ENCODE peak calls at places on chromosomes 4 and X, in seven cellular contexts. One of them, this sample, is unnamed.

GRCh38 chrX:53637479-53637878 is 49.0 kb downstream of the HUWE1 start:
- DNase-seq in amygdala: no peak
- DNase-seq in lower leg skin: no peak
- DNase-seq in heart right ventricle: no peak
- DNase-seq in posterior vena cava: no peak
- DNase-seq in hippocampal formation: no peak
- DNase-seq in cardiac muscle cell: no peak
- DNase-seq in this sample: no peak

GRCh38 chrX:139483721-139484120 is 46.8 kb upstream of the F9 start:
- DNase-seq in amygdala: no peak
- DNase-seq in lower leg skin: no peak
- DNase-seq in heart right ventricle: no peak
- DNase-seq in posterior vena cava: no peak
- DNase-seq in hippocampal formation: no peak
- DNase-seq in cardiac muscle cell: no peak
- DNase-seq in this sample: no peak

GRCh38 chr4:155012469-155012868 is 196.0 kb upstream of the NPY2R start:
- DNase-seq in amygdala: no peak
- DNase-seq in lower leg skin: no peak
- DNase-seq in heart right ventricle: no peak
- DNase-seq in posterior vena cava: no peak
- DNase-seq in hippocampal formation: no peak
- DNase-seq in cardiac muscle cell: no peak
- DNase-seq in this sample: no peak

GRCh38 chrX:123860506-123860840 is 620 bp downstream of the XIAP start:
- DNase-seq in amygdala: no peak
- DNase-seq in lower leg skin: no peak
- DNase-seq in heart right ventricle: no peak
- DNase-seq in posterior vena cava: no peak
- DNase-seq in hippocampal formation: no peak
- DNase-seq in cardiac muscle cell: no peak
- DNase-seq in this sample: no peak

GRCh38 chrX:101619336-101619735 is 1.5 kb upstream of the ARMCX6 start:
- DNase-seq in amygdala: no peak
- DNase-seq in lower leg skin: no peak
- DNase-seq in heart right ventricle: no peak
- DNase-seq in posterior vena cava: no peak
- DNase-seq in hippocampal formation: no peak
- DNase-seq in cardiac muscle cell: peak
- DNase-seq in this sample: no peak

GRCh38 chr4:126907389-126907788 is 725.4 kb upstream of the INTU start:
- DNase-seq in amygdala: no peak
- DNase-seq in lower leg skin: no peak
- DNase-seq in heart right ventricle: no peak
- DNase-seq in posterior vena cava: no peak
- DNase-seq in hippocampal formation: no peak
- DNase-seq in cardiac muscle cell: no peak
- DNase-seq in this sample: no peak

GRCh38 chrX:45669715-45670360 is 469.2 kb upstream of the DIPK2B start:
- DNase-seq in amygdala: no peak
- DNase-seq in lower leg skin: no peak
- DNase-seq in heart right ventricle: no peak
- DNase-seq in posterior vena cava: no peak
- DNase-seq in hippocampal formation: no peak
- DNase-seq in cardiac muscle cell: no peak
- DNase-seq in this sample: no peak

GRCh38 chr4:337143-337931 is at the start of gene ZNF141:
- DNase-seq in amygdala: peak
- DNase-seq in lower leg skin: peak
- DNase-seq in heart right ventricle: peak
- DNase-seq in posterior vena cava: peak
- DNase-seq in hippocampal formation: peak
- DNase-seq in cardiac muscle cell: peak
- DNase-seq in this sample: peak

GRCh38 chrX:42934020-42934701 is 156.2 kb upstream of the PPP1R2C start:
- DNase-seq in amygdala: no peak
- DNase-seq in lower leg skin: no peak
- DNase-seq in heart right ventricle: no peak
- DNase-seq in posterior vena cava: no peak
- DNase-seq in hippocampal formation: no peak
- DNase-seq in cardiac muscle cell: no peak
- DNase-seq in this sample: no peak

GRCh38 chrX:56728752-56729151 is 291 bp upstream of the NBDY start:
- DNase-seq in amygdala: no peak
- DNase-seq in lower leg skin: no peak
- DNase-seq in heart right ventricle: no peak
- DNase-seq in posterior vena cava: no peak
- DNase-seq in hippocampal formation: no peak
- DNase-seq in cardiac muscle cell: peak
- DNase-seq in this sample: no peak

This sample was measured in tibial artery.